ENCODE peak calls at places on chromosome 3, in five cellular contexts. A is Right ventricle myocardium superior, X is SHP77, Q is amniotic stem cell, K is right atrium auricular region. F is an unnamed sample.

GRCh38 chr3:36900474-36901443 is 44.1 kb downstream of the TRANK1 start:
- DNase-seq in A (no peak), X (no peak), Q (no peak), K (no peak), F (no peak)

GRCh38 chr3:43559961-43560360 is 61.9 kb downstream of the ANO10 start:
- DNase-seq in A (no peak), X (no peak), Q (no peak), K (no peak), F (no peak)

GRCh38 chr3:30680789-30681188 is 74.4 kb downstream of the TGFBR2 start:
- DNase-seq in A (peak), X (no peak), Q (no peak), K (no peak), F (no peak)

GRCh38 chr3:56874269-56874668 is 72.5 kb upstream of the ARHGEF3 start:
- DNase-seq in A (no peak), X (no peak), Q (no peak), K (no peak), F (no peak)

GRCh38 chr3:101865751-101866509 is 16.6 kb downstream of the NFKBIZ start:
- DNase-seq in A (no peak), X (no peak), Q (no peak), K (no peak), F (no peak)

GRCh38 chr3:119601154-119601553 is 3.5 kb downstream of the PLA1A start:
- DNase-seq in A (no peak), X (no peak), Q (no peak), K (no peak), F (no peak)

GRCh38 chr3:13647314-13648059 is 98.6 kb downstream of the FBLN2 start:
- DNase-seq in A (no peak), X (no peak), Q (no peak), K (no peak), F (peak)

GRCh38 chr3:158470944-158471638 is 99.9 kb upstream of the MLF1 start:
- DNase-seq in A (no peak), X (no peak), Q (no peak), K (no peak), F (no peak)

GRCh38 chr3:42443819-42444436 is 33.5 kb upstream of the LYZL4 start:
- DNase-seq in A (peak), X (peak), Q (peak), K (peak), F (peak)

GRCh38 chr3:101252897-101253296 is 67.5 kb downstream of the IMPG2 start:
- DNase-seq in A (no peak), X (no peak), Q (no peak), K (no peak), F (no peak)

GRCh38 chr3:127629462-127630403 is 748 bp downstream of the PODXL2 start:
- DNase-seq in A (no peak), X (no peak), Q (no peak), K (no peak), F (no peak)

GRCh38 chr3:82382831-82383230 is 621.4 kb upstream of the GBE1 start:
- DNase-seq in A (no peak), X (no peak), Q (no peak), K (no peak), F (no peak)

GRCh38 chr3:129068291-129068886 is 7.8 kb downstream of the GP9 start:
- DNase-seq in A (no peak), X (no peak), Q (no peak), K (no peak), F (no peak)

GRCh38 chr3:95172549-95172948 is 1109.7 kb downstream of the NSUN3 start:
- DNase-seq in A (no peak), X (peak), Q (no peak), K (no peak), F (no peak)

GRCh38 chr3:71371282-71371681 is 212.2 kb downstream of the FOXP1 start:
- DNase-seq in A (no peak), X (no peak), Q (no peak), K (no peak), F (no peak)